ENCODE peak calls at places on chromosomes 1 and 21, in five cellular contexts. One of them, this sample, is unnamed.

GRCh38 chr1:54795100-54795665 is 5.9 kb downstream of the TTC22 start:
- DNase-seq in iris pigment epithelial cell: no peak
- DNase-seq in MG63: no peak
- DNase-seq in EL: no peak
- DNase-seq in pancreas: no peak
- DNase-seq in this sample: no peak

GRCh38 chr1:20785907-20786309 is 1.2 kb downstream of the HP1BP3 start:
- DNase-seq in iris pigment epithelial cell: no peak
- DNase-seq in MG63: no peak
- DNase-seq in EL: no peak
- DNase-seq in pancreas: no peak
- DNase-seq in this sample: no peak

GRCh38 chr1:83113686-83114085 is 885.2 kb downstream of the TTLL7 start:
- DNase-seq in iris pigment epithelial cell: no peak
- DNase-seq in MG63: no peak
- DNase-seq in EL: peak
- DNase-seq in pancreas: no peak
- DNase-seq in this sample: no peak

GRCh38 chr1:106678661-106679060 is 377.8 kb upstream of the PRMT6 start:
- DNase-seq in iris pigment epithelial cell: no peak
- DNase-seq in MG63: no peak
- DNase-seq in EL: peak
- DNase-seq in pancreas: no peak
- DNase-seq in this sample: no peak

GRCh38 chr1:176954242-176954641 is 210.3 kb downstream of the ASTN1 start:
- DNase-seq in iris pigment epithelial cell: no peak
- DNase-seq in MG63: no peak
- DNase-seq in EL: no peak
- DNase-seq in pancreas: no peak
- DNase-seq in this sample: no peak

GRCh38 chr21:45224189-45224938 is 63.3 kb downstream of the POFUT2 start:
- DNase-seq in iris pigment epithelial cell: no peak
- DNase-seq in MG63: peak
- DNase-seq in EL: no peak
- DNase-seq in pancreas: peak
- DNase-seq in this sample: peak

GRCh38 chr1:12578860-12579422 is 39.1 kb downstream of the DHRS3 start:
- DNase-seq in iris pigment epithelial cell: no peak
- DNase-seq in MG63: no peak
- DNase-seq in EL: no peak
- DNase-seq in pancreas: no peak
- DNase-seq in this sample: no peak

GRCh38 chr21:34702341-34702807 is 33.6 kb downstream of the CLIC6 start:
- DNase-seq in iris pigment epithelial cell: peak
- DNase-seq in MG63: peak
- DNase-seq in EL: peak
- DNase-seq in pancreas: no peak
- DNase-seq in this sample: peak

GRCh38 chr1:157734328-157734727 is 33.8 kb upstream of the FCRL3 start:
- DNase-seq in iris pigment epithelial cell: no peak
- DNase-seq in MG63: no peak
- DNase-seq in EL: no peak
- DNase-seq in pancreas: no peak
- DNase-seq in this sample: no peak